ENCODE peak calls at places on chromosomes 16 and 17, in ten cellular contexts. Q is GM13977; J is uterus; M is activated naive CD8-positive, alpha-beta T cell treated with anti-CD3 and anti-CD28 coated beads for 36 hours; P is Right ventricle myocardium superior; E is mucosa of gallbladder; D is activated T-cell treated with anti-CD3 and anti-CD28 coated beads, Interleukin-2, amount 50 U/mL, for 4 hours; H is fibroblast of the aortic adventitia; Z is COLO829; N is HuH-7.5. T is an unnamed sample.

GRCh38 chr17:10318540-10318939 is 54.3 kb downstream of the MYH13 start:
- DNase-seq in N (no peak), Z (no peak), J (no peak), E (no peak), M (no peak), H (no peak), Q (no peak), D (no peak), P (no peak), T (no peak)

GRCh38 chr17:63519972-63520882 is 2.9 kb upstream of the KCNH6 start:
- DNase-seq in Z (no peak), M (no peak), D (no peak), J (no peak), N (peak), Q (no peak), E (peak), P (no peak), H (no peak), T (no peak)

GRCh38 chr17:66348605-66349165 is 46.3 kb downstream of the PRKCA start:
- DNase-seq in E (peak), P (no peak), N (peak), H (peak), Q (no peak), J (peak), M (no peak), Z (peak), D (no peak), T (no peak)

GRCh38 chr16:79993810-79994209 is 393.3 kb upstream of the MAF start:
- DNase-seq in P (no peak), Q (no peak), N (no peak), Z (no peak), M (no peak), E (no peak), J (no peak), H (no peak), D (no peak), T (no peak)

GRCh38 chr16:56258508-56259424 is 67.5 kb downstream of the GNAO1 start:
- DNase-seq in J (no peak), N (no peak), M (no peak), Z (peak), H (no peak), Q (no peak), P (no peak), D (no peak), E (no peak), T (peak)

GRCh38 chr16:10511829-10512228 is 68.6 kb downstream of the EMP2 start:
- DNase-seq in D (no peak), J (no peak), P (no peak), N (no peak), Q (no peak), M (no peak), Z (no peak), H (no peak), E (no peak), T (no peak)

GRCh38 chr17:3474212-3474611 is 1.6 kb upstream of the ASPA start:
- DNase-seq in E (no peak), Z (no peak), N (peak), M (no peak), H (peak), D (no peak), P (no peak), J (no peak), Q (no peak), T (no peak)

GRCh38 chr17:80163315-80163714 is 6.5 kb upstream of the CARD14 start:
- DNase-seq in D (no peak), M (no peak), P (no peak), Z (no peak), N (no peak), E (no peak), Q (no peak), H (no peak), J (no peak), T (no peak)

GRCh38 chr17:17729620-17730249 is 48.5 kb downstream of the RAI1 start:
- DNase-seq in J (no peak), N (peak), M (peak), Z (no peak), H (no peak), P (no peak), Q (peak), E (no peak), D (peak), T (peak)

GRCh38 chr16:84054916-84055315 is 12.3 kb upstream of the SLC38A8 start:
- DNase-seq in Q (no peak), Z (no peak), P (no peak), M (no peak), E (peak), D (no peak), H (no peak), N (no peak), J (no peak), T (peak)

GRCh38 chr16:396199-396598 is 800 bp upstream of the NME4 start:
- DNase-seq in D (no peak), E (no peak), M (no peak), Q (no peak), H (no peak), P (no peak), Z (no peak), J (no peak), N (no peak), T (no peak)

GRCh38 chr16:3216263-3216640 is 18.7 kb downstream of the ZNF200 start:
- DNase-seq in D (no peak), J (no peak), Z (no peak), H (no peak), E (no peak), N (no peak), Q (no peak), M (no peak), P (no peak), T (no peak)

GRCh38 chr16:52743702-52744101 is 196.8 kb upstream of the TOX3 start:
- DNase-seq in P (no peak), J (no peak), Z (no peak), N (no peak), H (no peak), E (no peak), Q (no peak), D (no peak), M (no peak), T (no peak)

GRCh38 chr17:35051183-35051578 is 12.3 kb downstream of the RFFL start:
- DNase-seq in N (no peak), D (peak), Z (no peak), J (no peak), P (no peak), E (peak), M (no peak), H (no peak), Q (peak), T (no peak)